ENCODE peak calls at places on chromosomes 5 and 9, in seven cellular contexts. T is lower lobe of right lung; V is Peyer's patch; S is neural progenitor cell; M is body of pancreas; E is right cardiac atrium; C is CD4-positive, CD25-positive, alpha-beta regulatory T cell. B is an unnamed sample. For H3K27me3 and H3K9me3, the result is how much of the 10 kb centered on the place peaks cover.

GRCh38 chr9:128231638-128232568 is 28.7 kb downstream of the DNM1 start:
- DNase-seq in T (no peak), V (no peak), S (no peak), M (no peak), E (peak), C (no peak), B (no peak)

GRCh38 chr5:40601198-40601868 is 78.4 kb upstream of the PTGER4 start:
- DNase-seq in T (no peak), V (no peak), S (no peak), M (no peak), E (no peak), C (no peak), B (no peak)

GRCh38 chr5:142807378-142807911 is 37.3 kb downstream of the ARHGAP26 start:
- DNase-seq in T (no peak), V (no peak), S (no peak), M (no peak), E (peak), C (no peak), B (no peak)

GRCh38 chr9:115104908-115105307 is 13.0 kb downstream of the TNC start:
- DNase-seq in T (no peak), V (no peak), S (no peak), M (no peak), E (no peak), C (no peak), B (no peak)

GRCh38 chr5:15719784-15720183 is 219.8 kb downstream of the FBXL7 start:
- DNase-seq in T (no peak), V (no peak), S (no peak), M (no peak), E (no peak), C (no peak), B (no peak)

GRCh38 chr9:33404782-33405362 is 2.5 kb upstream of the AQP7 start:
- DNase-seq in T (no peak), V (no peak), S (no peak), M (no peak), E (no peak), C (no peak), B (no peak)

GRCh38 chr9:70080481-70081119 is 37.0 kb downstream of the MAMDC2 start:
- DNase-seq in T (no peak), V (no peak), S (no peak), M (peak), E (peak), C (no peak), B (no peak)

GRCh38 chr5:61048534-61048933 is 103.5 kb downstream of the NDUFAF2 start:
- DNase-seq in T (no peak), V (no peak), S (no peak), M (no peak), E (no peak), C (no peak), B (no peak)

GRCh38 chr5:65925094-65925600 is 1.2 kb upstream of the ERBIN start:
- DNase-seq in T (peak), V (peak), S (peak), M (peak), E (peak), C (peak), B (peak)

GRCh38 chr5:143244990-143245389 is 158.5 kb downstream of the NR3C1 start:
- DNase-seq in T (no peak), V (no peak), S (no peak), M (no peak), E (no peak), C (no peak), B (no peak)

GRCh38 chr5:112691758-112692157 is 45.9 kb upstream of the APC start:
- DNase-seq in T (no peak), V (no peak), S (peak), M (peak), E (no peak), C (no peak), B (no peak)

GRCh38 chr9:109311281-109311680 is 9.6 kb downstream of the EPB41L4B start:
- DNase-seq in T (no peak), V (no peak), S (no peak), M (no peak), E (no peak), C (no peak), B (no peak)

GRCh38 chr5:31824886-31825774 is 186.2 kb downstream of the PDZD2 start:
- DNase-seq in T (no peak), V (peak), S (peak), M (peak), E (no peak), C (peak), B (no peak)

GRCh38 chr5:138975098-138975847 is 100.1 kb upstream of the LRRTM2 start:
- DNase-seq in T (no peak), V (peak), S (no peak), M (peak), E (peak), C (no peak), B (no peak)

GRCh38 chr5:140261403-140262171 is 41.3 kb downstream of the PFDN1 start:
- DNase-seq in T (peak), V (peak), S (no peak), M (peak), E (peak), C (no peak), B (peak)

GRCh38 chr5:159324097-159324760 is 6.1 kb downstream of the IL12B start:
- DNase-seq in T (no peak), V (no peak), S (no peak), M (no peak), E (no peak), C (no peak), B (no peak)

GRCh38 chr5:31774779-31775178 is 135.8 kb downstream of the PDZD2 start:
- DNase-seq in T (no peak), V (no peak), S (no peak), M (no peak), E (peak), C (no peak), B (no peak)

GRCh38 chr9:19009566-19009965 is 23.4 kb downstream of the SAXO1 start:
- DNase-seq in T (no peak), V (no peak), S (no peak), M (no peak), E (no peak), C (no peak), B (no peak)

GRCh38 chr9:135210676-135211523 is 123.4 kb downstream of the OLFM1 start:
- DNase-seq in T (peak), V (no peak), S (no peak), M (no peak), E (no peak), C (no peak), B (no peak)

GRCh38 chr5:33166522-33166921 is 274.2 kb upstream of the TARS1 start:
- DNase-seq in T (no peak), V (no peak), S (no peak), M (no peak), E (peak), C (no peak), B (no peak)

GRCh38 chr5:172093559-172093958 is 87.1 kb upstream of the FBXW11 start:
- DNase-seq in T (no peak), V (peak), S (no peak), M (no peak), E (no peak), C (no peak), B (no peak)

GRCh38 chr5:173866249-173867172 is 21.6 kb upstream of the CPEB4 start:
- DNase-seq in T (peak), V (no peak), S (peak), M (no peak), E (peak), C (no peak), B (no peak)

GRCh38 chr5:14216372-14216771 is 73.2 kb downstream of the TRIO start:
- DNase-seq in T (no peak), V (no peak), S (no peak), M (no peak), E (no peak), C (no peak), B (no peak)

GRCh38 chr5:20000416-20000815 is 12.4 kb upstream of the CDH18 start:
- DNase-seq in T (no peak), V (no peak), S (no peak), M (no peak), E (no peak), C (no peak), B (no peak)

GRCh38 chr5:102901821-102902448 is 146.8 kb downstream of the PAM start:
- DNase-seq in T (no peak), V (no peak), S (no peak), M (no peak), E (no peak), C (no peak), B (no peak)

GRCh38 chr5:172958268-172959046 is 767 bp upstream of the RPL26L1 start:
- DNase-seq in T (peak), V (peak), S (peak), M (peak), E (peak), C (peak), B (peak)

GRCh38 chr9:38319496-38320173 is 72.9 kb upstream of the ALDH1B1 start:
- DNase-seq in T (no peak), V (no peak), S (no peak), M (no peak), E (no peak), C (no peak), B (no peak)

GRCh38 chr5:174409971-174410370 is 314.4 kb upstream of the MSX2 start:
- DNase-seq in T (no peak), V (no peak), S (no peak), M (no peak), E (no peak), C (no peak), B (no peak)

GRCh38 chr9:127927457-127928231 is 2.9 kb downstream of the PIP5KL1 start:
- DNase-seq in T (peak), V (peak), S (peak), M (peak), E (no peak), C (peak), B (peak)

GRCh38 chr5:72234265-72234700 is 85.8 kb downstream of the MRPS27 start:
- DNase-seq in T (no peak), V (no peak), S (no peak), M (no peak), E (no peak), C (peak), B (peak)

GRCh38 chr5:72235725-72236124 is 84.3 kb downstream of the MRPS27 start:
- DNase-seq in T (no peak), V (no peak), S (no peak), M (no peak), E (no peak), C (no peak), B (no peak)

GRCh38 chr5:72232838-72233237 is 87.2 kb downstream of the MRPS27 start:
- DNase-seq in T (no peak), V (no peak), S (no peak), M (no peak), E (no peak), C (no peak), B (no peak)

GRCh38 chr5:72233835-72234234 is 86.2 kb downstream of the MRPS27 start:
- DNase-seq in T (no peak), V (no peak), S (no peak), M (no peak), E (no peak), C (no peak), B (no peak)

GRCh38 chr5:72234898-72235297 is 85.1 kb downstream of the MRPS27 start:
- DNase-seq in T (no peak), V (no peak), S (no peak), M (no peak), E (no peak), C (no peak), B (no peak)
- H3K27ac ChIP-seq in T (no peak), V (no peak), S (no peak), M (no peak), E (no peak), C (no peak), B (no peak)

DNA sequence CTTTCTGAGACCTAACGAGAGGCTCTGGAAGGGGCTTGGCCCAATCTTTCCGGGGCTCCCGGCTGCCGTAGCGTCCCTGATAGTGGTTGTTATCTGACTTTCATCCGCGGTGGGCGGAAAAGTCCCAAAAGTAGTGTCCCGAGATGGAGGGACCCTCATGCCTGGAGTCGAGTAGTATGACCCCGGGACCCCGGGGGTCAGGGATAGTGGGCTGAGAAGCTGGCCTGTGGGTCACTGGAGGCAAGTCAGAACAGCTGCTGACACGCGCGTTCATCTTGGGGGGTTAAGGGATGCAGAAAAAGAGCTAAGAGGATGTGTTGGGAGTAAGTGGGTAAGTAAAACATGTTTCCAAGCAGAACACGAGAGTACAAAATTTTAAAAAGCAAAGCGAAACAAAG is 123.4 kb downstream of the TMEM161B start:
- DNase-seq in T (peak), V (no peak), S (peak), M (no peak), E (no peak), C (no peak), B (peak)
- H3K27me3 ChIP-seq in T (under half), V (under half), S (half or more), M (under half), E (under half), C (half or more), B (under half)

GRCh38 chr5:123116063-123116462 is 27.0 kb downstream of the PRDM6 start:
- DNase-seq in T (no peak), V (no peak), S (no peak), M (no peak), E (peak), C (no peak), B (no peak)
- H3K9me3 ChIP-seq in T (under half), V (under half), S (under half), M (under half), E (under half), C (under half), B (under half)

DNA sequence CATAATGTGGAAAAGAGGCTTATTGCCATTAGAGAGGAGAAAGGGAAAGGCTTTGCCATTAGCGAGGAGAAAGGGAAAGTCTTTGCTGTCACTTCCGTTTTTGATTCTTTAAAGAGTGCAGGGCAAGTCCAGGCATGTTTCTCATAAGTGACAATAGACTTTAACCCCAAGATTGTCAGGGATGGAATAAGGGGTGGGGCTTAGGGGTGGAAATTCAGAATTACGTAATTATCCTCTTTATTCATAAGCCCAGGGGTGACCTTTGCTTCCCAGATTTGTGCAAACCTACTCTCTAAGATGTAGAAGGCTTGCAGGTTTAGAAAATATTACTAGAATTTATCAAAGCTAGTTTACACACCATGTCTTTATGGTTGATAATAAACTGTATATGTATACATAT is 2.3 kb upstream of the PLK2 start:
- DNase-seq in T (no peak), V (no peak), S (no peak), M (peak), E (no peak), C (no peak), B (no peak)
- H3K27ac ChIP-seq in T (no peak), V (peak), S (no peak), M (peak), E (no peak), C (no peak), B (no peak)

DNA sequence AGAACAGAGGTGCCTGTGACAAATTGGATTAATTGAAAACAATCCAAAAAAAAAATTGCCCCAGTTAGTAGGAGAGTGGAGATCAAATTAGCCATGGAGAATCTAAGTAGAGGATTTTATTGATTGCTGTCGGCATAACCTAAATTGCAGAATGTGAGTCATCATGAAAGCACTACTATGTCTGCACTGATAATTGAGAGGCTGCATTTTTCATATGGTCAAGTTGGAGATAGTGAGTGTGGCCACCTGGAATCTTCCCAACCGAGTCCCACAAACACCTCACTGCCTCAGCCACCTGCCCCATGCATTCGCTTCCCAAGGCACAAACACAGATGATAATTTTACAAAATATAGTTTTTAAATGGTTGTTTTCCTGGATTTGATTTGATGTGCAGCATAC is 123.7 kb downstream of the NTRK2 start:
- DNase-seq in T (no peak), V (no peak), S (no peak), M (no peak), E (no peak), C (no peak), B (no peak)
- H3K27me3 ChIP-seq in T (under half), V (under half), S (under half), M (under half), E (under half), C (under half), B (under half)

B was measured in CD4-positive, alpha-beta memory T cell.